ENCODE peak calls at places on chromosomes 7 and 10, in four cellular contexts. B is WTC11, S is left ventricle myocardium inferior, V is glutamatergic neuron. H is an unnamed sample.
A peak's percentile ranks its signal among the peaks of the same experiment; 100 is the strongest.

GRCh38 chr7:100189061-100189460 is 11.3 kb downstream of the STAG3 start:
- DNase-seq in B (no peak), S (no peak), V (no peak), H (no peak)

GRCh38 chr10:75400163-75400768 is 1.3 kb downstream of the ZNF503 start:
- DNase-seq in B (no peak), S (no peak), V (no peak), H (no peak)

GRCh38 chr7:134030460-134030865 is 96.7 kb upstream of the LRGUK start:
- DNase-seq in B (no peak), S (no peak), V (no peak), H (no peak)

GRCh38 chr7:132793474-132793873 is 217.2 kb upstream of the PLXNA4 start:
- DNase-seq in B (no peak), S (no peak), V (peak; percentile 28), H (no peak)

GRCh38 chr10:74189999-74190421 is 39.0 kb downstream of the ADK start:
- DNase-seq in B (no peak), S (no peak), V (no peak), H (no peak)

GRCh38 chr10:17025444-17026295 is 103.9 kb downstream of the CUBN start:
- DNase-seq in B (no peak), S (no peak), V (no peak), H (no peak)

GRCh38 chr10:105347487-105347886 is 706.4 kb downstream of the SORCS3 start:
- DNase-seq in B (no peak), S (no peak), V (no peak), H (no peak)

GRCh38 chr10:102118867-102119266 is 1.3 kb downstream of the LDB1 start:
- DNase-seq in B (no peak), S (no peak), V (no peak), H (no peak)

GRCh38 chr7:74263399-74264120 is 9.4 kb upstream of the RFC2 start:
- DNase-seq in B (no peak), S (no peak), V (no peak), H (no peak)

GRCh38 chr7:103593691-103594090 is 147.7 kb upstream of the SLC26A5 start:
- DNase-seq in B (no peak), S (no peak), V (no peak), H (no peak)

GRCh38 chr10:70915206-70915605 is 26.8 kb upstream of the PCBD1 start:
- DNase-seq in B (no peak), S (peak; percentile 2), V (no peak), H (no peak)

GRCh38 chr7:131219277-131220041 is 108.2 kb upstream of the MKLN1 start:
- DNase-seq in B (no peak), S (peak; percentile 54), V (no peak), H (peak; percentile 87)

GRCh38 chr10:84352251-84352842 is 24.0 kb downstream of the CCSER2 start:
- DNase-seq in B (peak; percentile 82), S (no peak), V (peak; percentile 56), H (peak; percentile 57)

H was measured in putamen.